ENCODE peak calls at places on chromosomes 7 and 10, in eight cellular contexts. Q, G, O, J, K, X, M and D are unnamed samples.

GRCh38 chr10:7756360-7756992 is 31.3 kb downstream of the KIN start:
- DNase-seq in J (peak; percentile 12), O (no peak), X (no peak), M (no peak), Q (peak; percentile 62), K (no peak), G (peak; percentile 5), D (no peak)

GRCh38 chr10:51321968-51322367 is 247.7 kb downstream of the PRKG1 start:
- DNase-seq in O (no peak), G (no peak), K (no peak), X (no peak), M (no peak), J (peak; percentile 15), Q (no peak), D (no peak)

GRCh38 chr10:15313844-15314243 is 57.2 kb downstream of the FAM171A1 start:
- DNase-seq in K (no peak), Q (no peak), X (no peak), M (no peak), J (no peak), O (no peak), G (no peak), D (no peak)

GRCh38 chr7:102834999-102835398 is 77.8 kb upstream of the LRRC17 start:
- DNase-seq in X (no peak), K (no peak), J (peak; percentile 92), O (no peak), G (no peak), M (no peak), Q (no peak), D (no peak)

GRCh38 chr10:4771554-4772201 is 54.3 kb upstream of the AKR1E2 start:
- DNase-seq in G (no peak), O (no peak), Q (no peak), M (no peak), K (no peak), J (peak; percentile 71), X (no peak), D (no peak)

GRCh38 chr10:60574388-60574787 is 184.7 kb upstream of the ANK3 start:
- DNase-seq in K (no peak), O (no peak), Q (no peak), M (no peak), G (no peak), X (no peak), J (no peak), D (no peak)

GRCh38 chr7:138257459-138258193 is 181.4 kb downstream of the AKR1D1 start:
- DNase-seq in M (no peak), G (no peak), K (no peak), X (no peak), O (no peak), Q (peak; percentile 13), J (peak; percentile 39), D (no peak)

GRCh38 chr10:63409465-63410027 is 56.2 kb downstream of the JMJD1C start:
- DNase-seq in O (no peak), G (no peak), K (no peak), J (peak; percentile 45), X (no peak), Q (no peak), M (no peak), D (no peak)

GRCh38 chr7:27095897-27096755 is at the start of gene HOXA1:
- DNase-seq in O (peak; percentile 79), G (peak; percentile 71), M (peak; percentile 38), K (peak; percentile 72), X (no peak), Q (peak; percentile 57), J (peak; percentile 95), D (peak; percentile 44)